ENCODE peak calls at places on chromosomes 6 and 20, in five cellular contexts. M, G, U, E and Y are unnamed samples.
A peak's percentile ranks its signal among the peaks of the same experiment; 100 is the strongest.

GRCh38 chr20:63090052-63090451 is 83.3 kb upstream of the BHLHE23 start:
- DNase-seq in U (no peak), G (no peak), E (no peak), M (peak; percentile 57), Y (no peak)

GRCh38 chr20:57559286-57559627 is 1.7 kb upstream of the PCK1 start:
- DNase-seq in M (no peak), U (no peak), G (no peak), E (no peak), Y (no peak)

GRCh38 chr20:24730750-24731149 is 218.3 kb upstream of the CST7 start:
- DNase-seq in M (no peak), U (no peak), E (no peak), G (no peak), Y (no peak)

GRCh38 chr6:26216015-26216885 is 129.0 kb downstream of the HFE start:
- DNase-seq in E (peak; percentile 98), U (no peak), G (peak; percentile 95), M (peak; percentile 79), Y (peak; percentile 100)

GRCh38 chr6:169845426-169846285 is 94.2 kb downstream of the ERMARD start:
- DNase-seq in U (no peak), G (no peak), M (no peak), E (no peak), Y (no peak)

GRCh38 chr6:138987299-138987642 is 782 bp downstream of the REPS1 start:
- DNase-seq in G (no peak), E (no peak), U (no peak), M (peak; percentile 60), Y (no peak)

GRCh38 chr20:24910461-24910860 is 38.6 kb upstream of the CST7 start:
- DNase-seq in M (no peak), U (no peak), E (no peak), G (peak; percentile 43), Y (no peak)

GRCh38 chr6:17842014-17842776 is 135.5 kb upstream of the NUP153 start:
- DNase-seq in G (no peak), U (no peak), E (no peak), M (no peak), Y (no peak)